ENCODE peak calls at places on chromosomes 1 and 21, in six cellular contexts. E is testis, F is left ventricle myocardium inferior, V is fibroblast of lung, X is astrocyte of the spinal cord, L is psoas muscle. R is an unnamed sample.

GRCh38 chr1:155022927-155023236 is 10.7 kb downstream of the DCST2 start:
- DNase-seq in E (no peak), F (no peak), V (no peak), X (no peak), L (no peak), R (no peak)

GRCh38 chr1:243850013-243850367 is at the start of gene AKT3:
- DNase-seq in E (no peak), F (no peak), V (no peak), X (no peak), L (no peak), R (no peak)

GRCh38 chr1:216997831-216998230 is 274.6 kb upstream of the ESRRG start:
- DNase-seq in E (no peak), F (no peak), V (no peak), X (no peak), L (no peak), R (no peak)

GRCh38 chr1:212860713-212861581 is 2.9 kb downstream of the FLVCR1 start:
- DNase-seq in E (no peak), F (no peak), V (peak; percentile 27), X (peak; percentile 18), L (no peak), R (no peak)

GRCh38 chr1:227944931-227945890 is 2.5 kb downstream of the WNT9A start:
- DNase-seq in E (peak; percentile 28), F (no peak), V (no peak), X (no peak), L (peak; percentile 87), R (peak; percentile 78)

GRCh38 chr1:1185101-1185765 is 11.6 kb downstream of the TTLL10 start:
- DNase-seq in E (no peak), F (peak; percentile 6), V (no peak), X (no peak), L (no peak), R (no peak)

GRCh38 chr1:204319462-204319861 is 40.3 kb downstream of the PLEKHA6 start:
- DNase-seq in E (no peak), F (no peak), V (peak; percentile 90), X (peak; percentile 53), L (no peak), R (no peak)

GRCh38 chr1:2588661-2589330 is 2.2 kb downstream of the PRXL2B start:
- DNase-seq in E (no peak), F (no peak), V (no peak), X (no peak), L (peak; percentile 48), R (no peak)

GRCh38 chr1:77412794-77413530 is 131.1 kb downstream of the AK5 start:
- DNase-seq in E (no peak), F (no peak), V (no peak), X (no peak), L (no peak), R (no peak)

GRCh38 chr1:58620926-58621325 is 43.9 kb upstream of the TACSTD2 start:
- DNase-seq in E (no peak), F (no peak), V (no peak), X (no peak), L (no peak), R (no peak)

GRCh38 chr1:87134625-87135024 is 194.1 kb upstream of the LMO4 start:
- DNase-seq in E (peak; percentile 26), F (no peak), V (no peak), X (no peak), L (no peak), R (no peak)

GRCh38 chr1:61202854-61203603 is 120.7 kb downstream of the NFIA start:
- DNase-seq in E (no peak), F (no peak), V (no peak), X (no peak), L (no peak), R (no peak)

GRCh38 chr1:59678065-59678808 is 136.5 kb upstream of the HOOK1 start:
- DNase-seq in E (peak; percentile 32), F (no peak), V (peak; percentile 36), X (peak; percentile 35), L (no peak), R (no peak)

GRCh38 chr1:177706977-177707376 is 262.9 kb downstream of the SEC16B start:
- DNase-seq in E (no peak), F (no peak), V (no peak), X (no peak), L (no peak), R (no peak)

GRCh38 chr21:36260030-36260787 is 59.8 kb upstream of the MORC3 start:
- DNase-seq in E (peak; percentile 61), F (no peak), V (peak; percentile 69), X (peak; percentile 84), L (no peak), R (peak; percentile 45)

GRCh38 chr1:47906009-47906432 is 91.2 kb downstream of the TRABD2B start:
- DNase-seq in E (no peak), F (no peak), V (no peak), X (peak; percentile 4), L (no peak), R (no peak)

GRCh38 chr1:227318003-227318851 is at the start of gene CDC42BPA:
- DNase-seq in E (peak; percentile 87), F (peak; percentile 89), V (peak; percentile 90), X (peak; percentile 89), L (peak; percentile 91), R (peak; percentile 96)

GRCh38 chr1:221845650-221846371 is 103.9 kb upstream of the DUSP10 start:
- DNase-seq in E (peak; percentile 18), F (no peak), V (peak; percentile 16), X (peak; percentile 94), L (no peak), R (no peak)

GRCh38 chr1:152495066-152495675 is 15.4 kb upstream of the LCE5A start:
- DNase-seq in E (no peak), F (no peak), V (no peak), X (no peak), L (no peak), R (no peak)

DNA sequence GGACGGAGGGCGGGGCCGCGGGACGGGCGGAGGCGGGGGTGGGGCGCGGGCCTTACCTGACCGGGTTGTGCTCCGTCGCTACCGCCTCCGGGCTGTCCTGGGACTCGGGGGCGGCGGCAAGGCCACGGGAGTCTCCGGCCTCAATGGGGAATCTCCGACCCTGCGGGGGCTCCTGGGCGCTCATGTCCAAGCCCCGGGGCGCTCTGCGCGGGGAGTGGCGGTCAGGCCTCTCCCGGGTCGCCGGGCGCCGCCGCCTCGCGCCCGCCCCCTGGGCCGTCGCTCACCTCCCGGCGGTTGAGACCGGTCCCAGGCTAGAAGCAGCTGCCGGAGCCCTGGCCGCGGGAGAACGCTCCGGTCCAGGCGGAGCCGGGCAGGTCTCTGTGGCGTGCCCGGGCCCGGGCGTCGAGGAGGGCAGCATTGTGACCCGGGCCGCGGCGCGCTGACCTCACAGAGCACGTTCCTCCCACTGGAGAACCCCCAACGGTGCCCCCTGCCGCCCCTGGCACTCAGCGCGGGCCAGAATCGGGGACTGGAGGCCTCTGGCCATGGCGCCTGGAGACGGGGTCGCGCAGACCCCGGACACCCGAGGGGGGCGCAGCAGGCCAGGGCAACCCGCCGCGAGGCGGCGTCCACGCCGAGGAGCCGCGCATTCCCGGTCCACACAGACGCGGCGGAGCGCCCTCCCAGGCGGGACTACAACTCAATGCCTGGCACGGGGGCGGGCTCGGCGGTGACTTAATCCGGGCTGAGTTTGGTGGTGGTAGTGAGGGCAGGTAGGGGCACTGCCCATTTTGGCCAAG is 411 bp downstream of the FAM229A start:
- DNase-seq in E (peak; percentile 74), F (peak; percentile 67), V (peak; percentile 46), X (no peak), L (peak; percentile 78), R (no peak)
- TF ChIP-seq CTCF in E (peak; percentile 37), F (peak; percentile 59), V (peak; percentile 30), X (peak; percentile 43), L (peak; percentile 31), R (no peak)

DNA sequence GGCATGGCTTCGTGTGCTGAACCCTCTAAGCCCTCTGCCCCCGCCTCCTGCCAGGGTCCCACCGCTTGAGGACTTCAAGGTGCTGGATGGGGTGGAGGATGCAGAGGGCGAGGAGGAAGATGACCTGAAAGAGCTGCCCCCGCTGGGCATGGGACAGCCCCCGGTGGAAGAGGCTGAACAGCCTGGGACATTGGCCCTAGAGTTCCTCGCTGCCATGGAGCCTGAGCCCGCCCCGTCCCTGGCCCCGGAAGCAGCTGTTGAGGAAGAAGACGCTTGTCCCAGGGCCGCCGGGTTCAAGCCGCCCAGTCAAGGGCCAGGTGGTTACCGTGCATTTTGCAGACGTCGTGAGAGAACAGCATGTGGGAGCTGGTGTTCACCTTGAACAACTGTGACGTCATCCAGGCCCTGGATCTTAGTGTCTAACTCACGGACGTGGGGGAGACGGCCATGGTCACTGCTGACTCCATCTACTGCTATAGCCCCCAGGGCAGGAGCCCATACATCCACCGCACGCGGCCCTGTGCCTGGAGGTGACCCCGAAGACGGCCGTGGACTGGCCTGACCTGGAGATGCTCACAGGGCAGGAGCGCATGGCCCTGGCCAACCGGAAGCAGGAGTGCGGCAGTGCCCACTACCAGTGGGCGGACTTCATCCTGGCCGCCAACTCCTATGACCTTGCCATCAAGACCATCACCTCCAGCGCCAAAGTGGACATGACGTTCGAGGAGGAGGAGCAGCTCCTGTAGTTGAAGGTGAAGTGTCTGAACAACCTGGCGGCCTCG is 90.1 kb downstream of the PPP1R12B start:
- DNase-seq in E (no peak), F (no peak), V (no peak), X (no peak), L (peak; percentile 56), R (no peak)
- H3K4me3 ChIP-seq in E (no peak overlapping the region), F (no peak overlapping the region), V (no peak overlapping the region), X (no peak overlapping the region), L (no peak overlapping the region), R (no peak overlapping the region)

GRCh38 chr1:88149686-88150085 is 534.4 kb upstream of the PKN2 start:
- DNase-seq in E (no peak), F (no peak), V (no peak), X (no peak), L (no peak), R (no peak)
- TF ChIP-seq CTCF in E (no peak), F (no peak), V (no peak), X (no peak), L (no peak), R (no peak)

GRCh38 chr1:15948600-15949452 is 27.1 kb downstream of the ZBTB17 start:
- DNase-seq in E (peak; percentile 95), F (peak; percentile 64), V (peak; percentile 98), X (peak; percentile 97), L (peak; percentile 82), R (peak; percentile 79)
- H3K4me3 ChIP-seq in E (no peak overlapping the region), F (peak overlapping the region; percentile 53), V (peak overlapping the region; percentile 46), X (no peak overlapping the region), L (peak overlapping the region; percentile 52), R (no peak overlapping the region)

GRCh38 chr1:114201486-114201885 is 47.8 kb upstream of the SYT6 start:
- DNase-seq in E (no peak), F (no peak), V (no peak), X (no peak), L (no peak), R (no peak)
- TF ChIP-seq CTCF in E (no peak), F (no peak), V (no peak), X (no peak), L (no peak), R (no peak)

DNA sequence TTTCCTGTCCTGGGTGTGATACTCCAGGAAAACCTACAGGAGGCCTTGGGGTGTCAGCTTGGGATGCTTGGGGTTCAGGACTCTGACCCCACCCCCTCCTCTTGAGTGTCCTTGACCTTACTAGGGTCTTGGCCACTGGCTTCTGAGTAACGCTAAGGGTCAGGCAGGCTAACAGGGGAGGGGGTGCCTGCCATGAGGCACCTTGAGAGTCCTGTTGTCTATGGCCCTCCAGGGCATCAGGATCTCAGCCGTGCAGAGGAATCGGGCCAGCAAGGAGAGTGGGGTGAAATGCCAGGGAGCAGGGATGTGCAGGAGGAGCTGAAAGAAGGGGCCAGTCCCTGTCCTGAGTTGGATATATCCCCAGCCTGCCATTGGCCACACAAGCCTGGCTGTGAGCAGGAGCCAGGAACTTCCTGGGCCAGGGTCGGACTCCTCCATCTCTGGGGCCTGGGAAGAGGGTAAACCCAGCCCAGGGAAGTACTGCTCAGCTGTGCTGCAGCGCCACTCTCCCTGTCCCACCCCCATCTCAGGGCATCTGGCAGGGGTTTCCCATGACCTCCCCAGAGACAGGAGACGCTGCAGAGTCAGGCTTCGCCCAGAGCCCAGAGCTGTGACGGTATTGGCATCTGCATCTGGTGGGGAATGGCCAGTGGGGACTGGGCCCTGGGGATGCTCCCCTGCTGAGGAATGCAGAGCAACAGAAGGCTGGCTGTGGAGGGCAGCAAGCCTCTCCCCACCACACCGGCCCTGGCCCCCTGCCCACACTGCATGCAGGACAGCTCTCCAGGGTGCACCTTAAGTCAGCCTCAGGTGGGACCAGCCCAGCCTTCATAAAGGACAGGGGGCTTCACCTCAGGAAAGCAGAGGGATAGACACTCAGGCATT is 6.3 kb downstream of the KIF21B start:
- DNase-seq in E (no peak), F (no peak), V (no peak), X (no peak), L (no peak), R (no peak)
- H3K4me3 ChIP-seq in E (no peak overlapping the region), F (no peak overlapping the region), V (no peak overlapping the region), X (no peak overlapping the region), L (no peak overlapping the region), R (no peak overlapping the region)